ENCODE peak calls at places on chromosome 7, in four cellular contexts. I, A, D and L are unnamed samples.

GRCh38 chr7:66321283-66321682 is 116.1 kb downstream of the TPST1 start:
- DNase-seq in I (peak; percentile 16), A (no peak), D (no peak), L (peak; percentile 21)

GRCh38 chr7:107125475-107125874 is 43.3 kb upstream of the HBP1 start:
- DNase-seq in I (no peak), A (no peak), D (no peak), L (no peak)

GRCh38 chr7:16989883-16990413 is 108.2 kb upstream of the AGR3 start:
- DNase-seq in I (peak; percentile 98), A (peak; percentile 80), D (peak; percentile 62), L (peak; percentile 85)

GRCh38 chr7:112892263-112892662 is 102.1 kb upstream of the TMEM168 start:
- DNase-seq in I (no peak), A (peak; percentile 65), D (no peak), L (no peak)

GRCh38 chr7:120327054-120327453 is 54.1 kb downstream of the KCND2 start:
- DNase-seq in I (no peak), A (no peak), D (no peak), L (no peak)

GRCh38 chr7:8668627-8669500 is 235.5 kb downstream of the NXPH1 start:
- DNase-seq in I (no peak), A (no peak), D (no peak), L (no peak)

GRCh38 chr7:66413379-66414114 is 208.4 kb downstream of the TPST1 start:
- DNase-seq in I (peak; percentile 52), A (peak; percentile 25), D (peak; percentile 62), L (peak; percentile 44)

GRCh38 chr7:98879198-98879988 is 1.1 kb downstream of the TRRAP start:
- DNase-seq in I (peak; percentile 16), A (peak; percentile 17), D (peak; percentile 78), L (peak; percentile 39)

GRCh38 chr7:132251327-132251659 is 325.0 kb downstream of the PLXNA4 start:
- DNase-seq in I (peak; percentile 98), A (no peak), D (peak; percentile 89), L (peak; percentile 79)

GRCh38 chr7:20407585-20408466 is 77.1 kb downstream of the ITGB8 start:
- DNase-seq in I (peak; percentile 23), A (peak; percentile 43), D (no peak), L (peak; percentile 26)

GRCh38 chr7:29346574-29346973 is 152.0 kb downstream of the CHN2 start:
- DNase-seq in I (no peak), A (no peak), D (no peak), L (no peak)

GRCh38 chr7:28732037-28732869 is 225.9 kb downstream of the TRIL start:
- DNase-seq in I (peak; percentile 26), A (peak; percentile 55), D (no peak), L (peak; percentile 34)

GRCh38 chr7:29408841-29409243 is 154.8 kb upstream of the PRR15 start:
- DNase-seq in I (peak; percentile 74), A (peak; percentile 63), D (no peak), L (no peak)

GRCh38 chr7:126856691-126857291 is 395.9 kb downstream of the GRM8 start:
- DNase-seq in I (no peak), A (no peak), D (no peak), L (no peak)

GRCh38 chr7:127253289-127254162 is 785 bp upstream of the GRM8 start:
- DNase-seq in I (peak; percentile 49), A (peak; percentile 31), D (peak; percentile 19), L (peak; percentile 26)

GRCh38 chr7:106504620-106505019 is 156.3 kb downstream of the CCDC71L start:
- DNase-seq in I (no peak), A (peak; percentile 47), D (no peak), L (no peak)

GRCh38 chr7:131108212-131108980 is 219.3 kb upstream of the MKLN1 start:
- DNase-seq in I (no peak), A (peak; percentile 21), D (no peak), L (no peak)

GRCh38 chr7:131106681-131107342 is 220.9 kb upstream of the MKLN1 start:
- DNase-seq in I (peak; percentile 63), A (no peak), D (no peak), L (peak; percentile 63)

GRCh38 chr7:131109011-131109756 is 218.5 kb upstream of the MKLN1 start:
- DNase-seq in I (no peak), A (peak; percentile 56), D (no peak), L (no peak)

GRCh38 chr7:131105803-131106680 is 221.6 kb upstream of the MKLN1 start:
- DNase-seq in I (peak; percentile 65), A (peak; percentile 70), D (peak; percentile 63), L (peak; percentile 77)

GRCh38 chr7:131107343-131108211 is 220.1 kb upstream of the MKLN1 start:
- DNase-seq in I (peak; percentile 88), A (peak; percentile 83), D (peak; percentile 84), L (peak; percentile 95)
- TF ChIP-seq CTCF in I (no peak), A (no peak), D (peak; percentile 12), L (no peak)

DNA sequence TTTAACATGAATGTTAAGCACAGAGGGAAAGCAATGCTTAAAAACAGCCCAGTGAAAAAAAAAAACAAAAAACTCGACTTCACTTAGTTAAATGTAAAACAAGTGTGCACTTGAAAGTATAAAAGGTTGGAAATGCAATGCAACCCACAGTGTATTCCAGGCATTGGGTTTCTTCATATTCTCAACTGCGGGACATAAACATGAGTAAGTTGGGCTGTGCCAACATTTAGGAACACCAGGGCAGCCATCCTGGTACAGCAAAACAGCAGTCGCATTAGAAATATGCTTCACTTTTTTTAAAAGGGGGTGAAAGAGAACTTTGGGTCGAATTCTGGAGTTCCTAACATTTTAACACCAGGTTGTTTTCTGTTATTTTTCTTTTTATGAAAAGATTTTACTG is 937 bp downstream of the STEAP1 start:
- DNase-seq in I (no peak), A (no peak), D (no peak), L (no peak)
- H3K4me3 ChIP-seq in I (peak overlapping the region; percentile 68), A (no peak overlapping the region), D (no peak overlapping the region), L (no peak overlapping the region)

DNA sequence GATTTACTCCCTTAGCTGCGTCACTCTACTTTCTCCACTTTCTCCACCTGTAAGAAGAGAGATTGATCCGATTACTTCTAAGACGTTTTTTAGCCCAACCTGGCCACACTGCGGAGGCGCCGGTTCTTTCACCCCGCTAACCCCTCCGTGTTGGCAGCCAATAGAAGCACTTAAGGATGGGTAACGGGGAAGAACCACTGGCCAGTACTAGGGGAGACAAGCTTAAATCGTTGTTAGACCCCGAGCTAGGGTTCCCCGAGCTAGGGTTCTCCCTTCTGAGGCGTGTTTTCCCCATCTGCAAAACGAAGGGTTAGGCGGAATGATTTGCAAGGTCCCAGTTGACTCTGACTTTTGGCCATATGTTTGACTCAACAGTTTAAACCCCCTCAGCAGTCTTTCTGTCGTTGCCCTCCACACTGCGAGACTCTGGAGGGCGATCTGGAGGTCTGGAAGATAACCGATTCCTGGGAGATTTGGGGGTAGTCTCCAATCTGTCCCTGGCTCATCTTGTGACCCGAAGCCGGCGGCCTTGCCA is 644 bp downstream of the UMAD1 start:
- DNase-seq in I (peak; percentile 10), A (peak; percentile 11), D (no peak), L (no peak)
- TF ChIP-seq POLR2A in I (no peak), A (no peak), D (no peak), L (no peak)

GRCh38 chr7:82945056-82945455 is 217.6 kb downstream of the PCLO start:
- DNase-seq in I (no peak), A (no peak), D (no peak), L (no peak)
- TF ChIP-seq CTCF in I (no peak), A (no peak), D (no peak), L (no peak)

DNA sequence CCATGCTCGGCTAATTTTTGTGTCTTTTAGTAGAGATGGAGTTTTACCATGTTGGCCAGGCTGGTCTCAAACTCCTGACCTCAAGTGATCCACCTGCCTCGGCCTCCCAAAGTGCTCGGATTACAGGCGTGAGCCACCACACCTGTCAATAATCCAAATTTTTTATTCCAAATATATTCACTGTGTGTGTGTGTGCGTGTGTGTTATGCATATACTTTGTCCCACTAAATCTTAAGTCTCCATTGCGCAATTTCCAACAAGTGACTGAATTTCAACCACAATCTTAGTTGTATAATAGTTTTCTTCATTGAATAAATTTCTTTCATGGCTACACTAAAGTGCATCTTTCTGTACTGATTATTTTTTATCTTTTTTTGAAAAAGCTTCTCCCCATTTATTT is 2.7 kb downstream of the KRIT1 start:
- DNase-seq in I (no peak), A (no peak), D (no peak), L (no peak)
- H3K4me3 ChIP-seq in I (no peak overlapping the region), A (no peak overlapping the region), D (no peak overlapping the region), L (no peak overlapping the region)

GRCh38 chr7:93921607-93922446 is at the start of gene GNG11:
- DNase-seq in I (peak; percentile 55), A (peak; percentile 66), D (peak; percentile 44), L (peak; percentile 51)
- TF ChIP-seq POLR2A in I (no peak), A (peak; percentile 34), D (peak; percentile 40), L (no peak)

DNA sequence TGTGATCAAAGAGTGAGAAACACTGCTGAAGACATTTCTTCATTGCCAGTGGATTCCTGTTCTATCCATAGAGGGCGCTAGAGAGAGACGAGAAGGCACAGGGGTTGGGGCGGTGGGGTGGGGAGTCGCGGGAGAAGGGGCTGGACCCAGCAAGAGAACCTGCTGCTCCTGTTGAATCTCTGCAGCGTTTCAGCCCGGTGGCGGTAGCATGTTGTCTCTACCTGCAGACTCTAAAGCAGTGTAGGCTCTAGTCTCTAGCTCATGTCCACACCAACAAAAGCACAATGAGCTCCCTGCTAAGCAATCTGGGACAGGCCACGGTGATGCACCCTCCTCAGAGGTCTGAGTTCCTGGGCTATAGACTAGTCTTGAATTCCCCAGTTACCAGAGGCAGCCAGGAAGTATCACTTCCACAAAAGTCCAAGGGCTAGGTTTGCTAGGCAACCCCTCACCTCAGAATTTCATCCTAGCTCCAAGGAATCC is 167.7 kb downstream of the DGKB start:
- DNase-seq in I (no peak), A (no peak), D (no peak), L (no peak)
- TF ChIP-seq CTCF in I (no peak), A (no peak), D (no peak), L (no peak)

GRCh38 chr7:151381333-151382078 is 28.3 kb downstream of the WDR86 start:
- DNase-seq in I (no peak), A (no peak), D (no peak), L (no peak)
- H3K4me3 ChIP-seq in I (peak overlapping the region; percentile 5), A (no peak overlapping the region), D (peak overlapping the region; percentile 22), L (no peak overlapping the region)

GRCh38 chr7:129434172-129434845 is at the start of gene STRIP2:
- DNase-seq in I (peak; percentile 87), A (peak; percentile 67), D (peak; percentile 91), L (peak; percentile 88)
- TF ChIP-seq POLR2A in I (peak; percentile 65), A (no peak), D (peak; percentile 96), L (no peak)